ENCODE peak calls at places on chromosomes 11 and 22, in six cellular contexts. G, A, V, I, Q and C are unnamed samples.

GRCh38 chr11:91664521-91664920 is 560.1 kb upstream of the FAT3 start:
- DNase-seq in I (no peak), A (no peak), V (no peak), Q (no peak), G (no peak), C (no peak)

GRCh38 chr11:118975771-118976709 is 4.5 kb downstream of the FOXR1 start:
- DNase-seq in I (no peak), V (no peak), G (no peak), Q (no peak), A (no peak), C (no peak)

GRCh38 chr11:115181480-115181879 is 322.7 kb downstream of the CADM1 start:
- DNase-seq in I (no peak), G (no peak), V (no peak), A (no peak), Q (no peak), C (no peak)

GRCh38 chr22:28925916-28926315 is 42.5 kb downstream of the ZNRF3 start:
- DNase-seq in V (no peak), G (no peak), I (no peak), Q (no peak), A (no peak), C (no peak)

GRCh38 chr22:39188809-39189208 is 36.3 kb upstream of the CBX7 start:
- DNase-seq in G (no peak), A (peak; percentile 10), I (no peak), Q (no peak), V (no peak), C (no peak)

GRCh38 chr11:76107946-76108345 is 98.4 kb downstream of the WNT11 start:
- DNase-seq in G (no peak), A (no peak), I (no peak), V (no peak), Q (no peak), C (no peak)

GRCh38 chr11:125365196-125365931 is 130.7 kb downstream of the FEZ1 start:
- DNase-seq in G (no peak), A (no peak), I (no peak), V (no peak), Q (no peak), C (no peak)

GRCh38 chr22:42171417-42171816 is 40.8 kb upstream of the CYP2D6 start:
- DNase-seq in A (no peak), G (no peak), Q (no peak), I (no peak), V (no peak), C (no peak)

GRCh38 chr22:22440188-22440587 is 68.4 kb downstream of the ZNF280B start:
- DNase-seq in V (no peak), I (no peak), A (no peak), Q (no peak), G (no peak), C (no peak)

GRCh38 chr11:31794546-31794945 is 16.6 kb downstream of the PAX6 start:
- DNase-seq in A (no peak), I (no peak), G (no peak), Q (no peak), V (no peak), C (no peak)

GRCh38 chr22:49449811-49450386 is 377.8 kb downstream of the BRD1 start:
- DNase-seq in G (no peak), A (no peak), V (no peak), I (no peak), Q (no peak), C (no peak)

GRCh38 chr11:35367491-35367890 is 51.9 kb downstream of the SLC1A2 start:
- DNase-seq in V (no peak), A (no peak), Q (no peak), I (no peak), G (no peak), C (no peak)

GRCh38 chr11:116733959-116734517 is 38.7 kb downstream of the BUD13 start:
- DNase-seq in Q (no peak), G (peak; percentile 17), I (no peak), V (no peak), A (no peak), C (no peak)

GRCh38 chr11:88478136-88478785 is 140.7 kb upstream of the CTSC start:
- DNase-seq in V (no peak), I (no peak), G (no peak), Q (no peak), A (no peak), C (no peak)

GRCh38 chr22:30253205-30253852 is 6.8 kb upstream of the LIF start:
- DNase-seq in I (no peak), A (peak; percentile 82), V (peak; percentile 82), G (no peak), Q (no peak), C (peak; percentile 65)

GRCh38 chr11:68146010-68146540 is 24.9 kb upstream of the CHKA start:
- DNase-seq in I (no peak), G (peak; percentile 97), V (peak; percentile 87), A (peak; percentile 90), Q (no peak), C (peak; percentile 88)

GRCh38 chr11:65211293-65212105 is 29.8 kb downstream of the CAPN1 start:
- DNase-seq in Q (no peak), V (no peak), A (no peak), I (no peak), G (no peak), C (no peak)

GRCh38 chr11:99865951-99866350 is 821.1 kb upstream of the ARHGAP42 start:
- DNase-seq in V (no peak), Q (no peak), I (no peak), A (no peak), G (no peak), C (no peak)

GRCh38 chr11:46363031-46363407 is 15.8 kb downstream of the DGKZ start:
- DNase-seq in V (peak; percentile 81), Q (no peak), G (peak; percentile 77), A (peak; percentile 88), I (no peak), C (peak; percentile 86)

GRCh38 chr11:61777234-61778090 is 14.9 kb downstream of the TMEM258 start:
- DNase-seq in I (no peak), A (no peak), G (peak; percentile 65), V (peak; percentile 77), Q (peak; percentile 92), C (no peak)

GRCh38 chr22:48670747-48671146 is 1156.9 kb downstream of the BRD1 start:
- DNase-seq in Q (no peak), I (no peak), G (no peak), A (no peak), V (no peak), C (no peak)

GRCh38 chr11:16737860-16738197 is 618 bp upstream of the C11orf58 start:
- DNase-seq in Q (no peak), V (no peak), G (no peak), I (peak; percentile 4), A (no peak), C (no peak)

GRCh38 chr11:32131321-32131720 is 40.4 kb downstream of the RCN1 start:
- DNase-seq in G (no peak), I (no peak), A (no peak), V (no peak), Q (no peak), C (no peak)

GRCh38 chr11:1040428-1041148 is 4.1 kb upstream of the MUC6 start:
- DNase-seq in I (no peak), G (no peak), V (peak; percentile 57), A (peak; percentile 39), Q (no peak), C (no peak)
- H3K27me3 ChIP-seq in I (no peaks in the 10 kb centered on the region), G (peaks cover 45% of the 10 kb centered on the region), V (peaks cover 37% of the 10 kb centered on the region), A (no peaks in the 10 kb centered on the region), Q (no peaks in the 10 kb centered on the region), C (no peaks in the 10 kb centered on the region)

GRCh38 chr11:7907121-7907520 is 23.9 kb downstream of the OR10A6 start:
- DNase-seq in G (no peak), V (no peak), Q (no peak), I (no peak), A (no peak), C (no peak)
- H3K4me3 ChIP-seq in G (peak overlapping the region; percentile 36), V (no peak overlapping the region), Q (no peak overlapping the region), I (no peak overlapping the region), A (no peak overlapping the region), C (no peak overlapping the region)

GRCh38 chr11:117796456-117797428 is at the start of gene DSCAML1:
- DNase-seq in I (no peak), V (peak; percentile 66), G (no peak), A (no peak), Q (no peak), C (no peak)

GRCh38 chr11:117794144-117794543 is 2.9 kb downstream of the DSCAML1 start:
- DNase-seq in A (no peak), Q (no peak), V (no peak), G (no peak), I (no peak), C (no peak)

GRCh38 chr11:117795726-117796455 is 1.1 kb downstream of the DSCAML1 start:
- DNase-seq in I (no peak), V (no peak), Q (no peak), G (no peak), A (no peak), C (no peak)

GRCh38 chr11:117793521-117793920 is 3.5 kb downstream of the DSCAML1 start:
- DNase-seq in Q (no peak), A (no peak), V (no peak), G (no peak), I (no peak), C (no peak)

DNA sequence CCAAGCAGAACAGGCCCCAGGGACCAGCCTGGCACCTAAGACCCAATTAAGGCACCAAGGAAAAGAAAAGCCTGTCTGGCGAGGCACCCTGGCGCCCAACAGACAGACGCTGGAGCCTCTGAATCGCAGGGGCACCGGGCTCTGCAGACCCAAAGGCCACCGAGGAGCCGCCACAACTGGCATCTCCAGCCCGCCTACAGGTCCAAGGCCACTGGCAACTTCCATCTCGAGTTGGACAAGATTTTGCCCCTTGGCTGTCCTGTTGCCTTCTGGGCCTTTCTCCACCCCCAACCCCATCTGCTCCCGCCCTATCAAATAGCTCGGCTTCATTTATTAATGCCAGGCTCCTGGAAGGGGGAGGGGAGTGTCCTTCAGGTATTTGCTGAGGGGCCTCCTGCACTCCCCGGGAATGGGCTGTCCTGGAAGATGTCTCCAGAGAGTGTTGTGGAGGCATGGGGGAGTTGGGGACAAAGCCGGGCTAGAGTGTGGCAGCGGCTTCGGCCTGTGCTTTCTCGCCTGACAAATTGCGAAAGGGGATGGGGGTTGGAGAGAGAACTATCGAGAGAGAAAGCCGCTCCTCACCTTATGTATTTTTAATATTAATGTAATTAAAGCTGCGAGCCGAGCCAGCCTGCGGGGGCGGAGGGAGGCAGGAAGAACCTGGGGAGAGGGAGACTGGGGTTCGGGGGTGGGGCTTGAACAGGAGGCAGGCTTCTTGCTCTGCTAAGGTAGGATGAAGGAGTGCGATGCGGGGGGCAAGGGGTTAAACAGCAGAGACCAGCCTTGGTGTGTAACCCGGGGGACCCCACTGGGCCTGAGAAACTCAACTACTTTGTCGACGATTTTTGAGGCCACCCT is 2.0 kb downstream of the DSCAML1 start:
- DNase-seq in V (no peak), A (no peak), Q (no peak), G (no peak), I (no peak), C (no peak)
- H3K27me3 ChIP-seq in V (peaks cover 38% of the 10 kb centered on the region), A (no peaks in the 10 kb centered on the region), Q (no peaks in the 10 kb centered on the region), G (peaks cover 55% of the 10 kb centered on the region), I (peaks cover 14% of the 10 kb centered on the region), C (peaks cover 18% of the 10 kb centered on the region)

DNA sequence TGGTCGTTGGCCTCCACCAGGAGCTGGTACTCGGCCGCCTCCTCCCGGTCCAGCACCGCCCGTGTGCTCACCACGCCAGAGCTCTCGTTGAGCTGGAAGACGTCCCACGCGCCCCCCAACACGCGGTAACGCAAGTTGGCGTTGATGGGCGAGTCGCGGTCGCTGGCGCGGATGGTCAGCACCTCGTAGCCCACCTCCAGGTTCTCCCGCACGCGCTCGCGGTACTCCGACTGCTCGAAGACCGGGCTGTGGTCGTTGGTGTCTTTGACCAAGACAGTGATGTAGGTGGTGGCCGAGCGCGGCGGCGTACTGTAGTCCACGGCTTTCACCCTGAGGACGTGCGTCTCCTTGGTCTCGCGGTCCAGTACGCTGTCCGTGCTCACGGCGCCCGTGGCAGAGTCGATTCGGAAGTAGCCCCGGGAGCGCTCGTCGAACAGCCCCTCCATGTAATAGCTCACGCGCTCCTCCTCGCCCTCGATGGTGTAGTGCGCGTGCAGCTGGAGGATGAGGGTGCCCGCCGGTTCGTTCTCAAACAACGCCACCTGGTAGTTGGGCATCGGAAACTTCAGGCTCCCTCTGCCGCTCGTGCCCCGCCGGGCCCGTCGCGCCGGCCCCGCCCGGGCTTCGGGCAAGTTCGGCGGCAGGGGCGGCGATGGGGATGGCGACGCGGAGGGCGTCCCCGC is 1.4 kb downstream of the CELSR1 start:
- DNase-seq in G (no peak), I (no peak), V (no peak), A (no peak), Q (no peak), C (no peak)
- H3K4me3 ChIP-seq in G (peak overlapping the region; percentile 67), I (no peak overlapping the region), V (no peak overlapping the region), A (no peak overlapping the region), Q (no peak overlapping the region), C (no peak overlapping the region)